ENCODE peak calls at places on chromosome X, in ten cellular contexts. E, Y, K, B, Z, D, S, T, O and M are unnamed samples.

GRCh38 chrX:148914783-148915182 is 414.4 kb downstream of the AFF2 start:
- DNase-seq in B (no peak), Y (no peak), E (no peak), T (no peak), O (no peak), K (no peak), Z (no peak), D (no peak), S (no peak), M (no peak)

GRCh38 chrX:7432901-7433300 is 284.9 kb upstream of the PUDP start:
- DNase-seq in D (no peak), T (no peak), Y (no peak), S (no peak), Z (no peak), E (no peak), O (no peak), K (no peak), B (no peak), M (no peak)

GRCh38 chrX:115472131-115472530 is 88.8 kb upstream of the PLS3 start:
- DNase-seq in S (no peak), Y (no peak), D (no peak), Z (no peak), O (no peak), B (no peak), K (no peak), E (no peak), T (no peak), M (no peak)

GRCh38 chrX:153773741-153774575 is 6.9 kb upstream of the SRPK3 start:
- DNase-seq in K (no peak), S (no peak), Y (no peak), B (no peak), O (peak), T (no peak), E (no peak), Z (no peak), D (no peak), M (no peak)

GRCh38 chrX:66162331-66162822 is 1.7 kb upstream of the HEPH start:
- DNase-seq in K (no peak), E (no peak), Y (no peak), T (no peak), O (no peak), S (no peak), B (no peak), Z (peak), D (no peak), M (no peak)

GRCh38 chrX:40418413-40419195 is 162.2 kb upstream of the ATP6AP2 start:
- DNase-seq in K (no peak), Z (no peak), T (no peak), B (no peak), E (no peak), O (no peak), Y (no peak), D (peak), S (no peak), M (no peak)

GRCh38 chrX:13123857-13124345 is 79.5 kb upstream of the FAM9C start:
- DNase-seq in S (no peak), E (no peak), O (no peak), Y (peak), D (no peak), B (no peak), Z (peak), T (no peak), K (peak), M (no peak)

GRCh38 chrX:7027071-7027470 is 120.4 kb upstream of the STS start:
- DNase-seq in S (no peak), K (no peak), Y (no peak), B (no peak), D (no peak), O (no peak), E (no peak), Z (no peak), T (no peak), M (no peak)

GRCh38 chrX:84737471-84737871 is 235.2 kb upstream of the HDX start:
- DNase-seq in T (no peak), D (no peak), E (no peak), Z (peak), S (peak), O (no peak), Y (no peak), K (peak), B (peak), M (no peak)

GRCh38 chrX:71107762-71108360 is 1.3 kb upstream of the CXorf65 start:
- DNase-seq in K (no peak), Z (no peak), D (peak), O (no peak), Y (no peak), S (no peak), E (no peak), T (no peak), B (no peak), M (no peak)

GRCh38 chrX:127782904-127783303 is 269.3 kb downstream of the ACTRT1 start:
- DNase-seq in T (no peak), O (no peak), S (no peak), B (no peak), E (no peak), Y (no peak), K (no peak), D (no peak), Z (no peak), M (no peak)

GRCh38 chrX:133544105-133544504 is 128.8 kb upstream of the GPC4 start:
- DNase-seq in Z (peak), T (no peak), O (no peak), E (no peak), Y (peak), K (peak), D (no peak), S (peak), B (peak), M (no peak)

GRCh38 chrX:8306296-8306975 is 135.4 kb upstream of the VCX2 start:
- DNase-seq in E (no peak), S (no peak), B (no peak), K (no peak), D (no peak), T (no peak), O (no peak), Y (no peak), Z (no peak), M (no peak)

GRCh38 chrX:3216581-3216980 is 129.9 kb downstream of the MXRA5 start:
- DNase-seq in B (no peak), D (no peak), O (no peak), K (peak), Y (no peak), E (no peak), T (no peak), Z (peak), S (no peak), M (no peak)

GRCh38 chrX:19792412-19792811 is 95.0 kb downstream of the SH3KBP1 start:
- DNase-seq in S (no peak), O (no peak), K (no peak), Y (no peak), T (no peak), B (no peak), E (no peak), D (no peak), Z (no peak), M (no peak)

GRCh38 chrX:19795289-19795688 is 92.1 kb downstream of the SH3KBP1 start:
- DNase-seq in D (no peak), K (no peak), B (no peak), O (no peak), Z (no peak), E (no peak), T (no peak), S (no peak), Y (no peak), M (no peak)

GRCh38 chrX:19791562-19791961 is 95.8 kb downstream of the SH3KBP1 start:
- DNase-seq in S (no peak), Z (peak), T (no peak), B (no peak), Y (peak), D (no peak), K (peak), O (no peak), E (no peak), M (no peak)

GRCh38 chrX:19794690-19795089 is 92.7 kb downstream of the SH3KBP1 start:
- DNase-seq in E (no peak), B (no peak), Y (no peak), S (no peak), O (no peak), Z (peak), D (no peak), K (no peak), T (no peak), M (no peak)

GRCh38 chrX:19793471-19793870 is 93.9 kb downstream of the SH3KBP1 start:
- DNase-seq in E (no peak), D (no peak), O (no peak), B (no peak), S (no peak), T (no peak), Z (peak), K (no peak), Y (no peak), M (no peak)
- H3K27ac ChIP-seq in E (no peak), D (no peak), O (no peak), B (no peak), S (no peak), T (no peak), Z (no peak), K (no peak), Y (no peak), M (no peak)

DNA sequence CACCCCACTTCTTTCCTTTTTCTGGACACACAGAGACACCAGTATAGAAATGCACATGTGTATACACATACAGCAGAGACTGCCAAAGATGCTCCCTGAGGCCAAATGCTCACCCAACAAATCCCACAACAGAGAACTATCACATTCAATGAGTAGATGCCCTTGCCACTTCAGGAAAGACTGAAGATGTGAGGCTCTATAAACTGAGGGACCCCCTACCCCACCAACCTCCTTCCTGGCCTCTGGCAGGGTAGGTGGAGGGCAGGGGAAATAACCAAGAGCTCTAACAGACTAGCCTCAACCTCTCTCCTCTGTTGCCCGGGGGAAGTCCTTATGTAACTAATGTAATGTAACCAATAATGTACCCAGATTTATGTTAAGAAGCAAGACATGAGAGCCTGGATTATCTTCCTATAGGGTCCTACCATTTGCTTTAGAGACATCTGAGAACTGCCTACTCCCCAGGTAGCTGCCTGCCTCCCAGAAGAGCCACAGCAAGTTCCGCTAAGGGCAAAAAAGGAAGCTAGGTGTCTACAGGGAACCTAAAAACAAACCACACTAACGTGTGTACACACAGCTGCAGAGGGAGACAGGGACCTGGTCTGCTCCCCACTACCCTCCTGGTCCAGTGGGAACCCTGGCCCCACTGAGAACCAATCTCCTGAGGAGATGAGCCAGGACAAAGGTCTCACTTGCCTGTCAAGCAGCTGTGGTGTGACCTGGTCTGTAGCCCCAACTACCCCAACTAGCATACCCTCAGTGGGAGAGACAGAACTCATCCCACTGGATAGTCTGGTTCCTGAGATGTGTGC is 17.8 kb downstream of the OTUD5 start:
- DNase-seq in E (no peak), K (no peak), D (no peak), T (no peak), Y (no peak), O (no peak), S (no peak), B (no peak), Z (no peak), M (no peak)
- H3K27ac ChIP-seq in E (peak), K (no peak), D (no peak), T (no peak), Y (no peak), O (peak), S (no peak), B (no peak), Z (no peak), M (no peak)

DNA sequence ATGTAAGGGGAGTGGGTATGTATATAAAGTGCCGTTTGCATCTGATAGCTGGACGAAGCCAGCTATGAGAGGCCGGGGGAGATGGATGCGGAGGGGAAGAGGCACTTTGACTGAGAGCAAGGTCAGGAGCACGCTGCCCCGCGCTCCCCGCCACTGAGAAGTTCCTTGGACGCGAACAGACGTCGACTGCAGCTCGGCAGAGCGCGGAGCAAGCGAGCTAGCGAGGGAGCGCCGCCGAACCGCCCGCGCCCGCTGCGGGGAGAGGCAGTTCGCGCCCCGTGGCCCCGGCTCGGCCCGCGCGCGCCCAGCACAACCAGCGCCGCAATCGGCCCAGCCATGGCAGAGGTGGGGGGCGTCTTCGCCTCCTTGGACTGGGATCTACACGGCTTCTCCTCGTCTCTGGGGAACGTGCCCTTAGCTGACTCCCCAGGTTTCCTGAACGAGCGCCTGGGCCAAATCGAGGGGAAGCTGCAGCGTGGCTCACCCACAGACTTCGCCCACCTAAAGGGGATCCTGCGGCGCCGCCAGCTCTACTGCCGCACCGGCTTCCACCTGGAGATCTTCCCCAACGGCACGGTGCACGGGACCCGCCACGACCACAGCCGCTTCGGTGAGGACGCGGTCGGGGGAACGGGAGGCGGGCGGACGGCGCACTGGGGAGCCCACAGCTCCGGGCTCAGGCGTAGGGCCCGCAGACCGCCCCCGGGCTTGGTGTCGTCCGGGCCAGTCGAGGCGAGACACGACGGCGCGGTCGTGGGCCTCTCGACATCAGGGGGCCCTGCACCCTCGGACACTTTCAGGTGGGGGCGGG is at the start of gene FGF16:
- DNase-seq in B (peak), E (no peak), D (no peak), S (no peak), O (no peak), T (peak), Z (no peak), Y (no peak), K (no peak), M (no peak)
- H3K27ac ChIP-seq in B (peak), E (no peak), D (no peak), S (no peak), O (no peak), T (no peak), Z (no peak), Y (no peak), K (no peak), M (peak)

DNA sequence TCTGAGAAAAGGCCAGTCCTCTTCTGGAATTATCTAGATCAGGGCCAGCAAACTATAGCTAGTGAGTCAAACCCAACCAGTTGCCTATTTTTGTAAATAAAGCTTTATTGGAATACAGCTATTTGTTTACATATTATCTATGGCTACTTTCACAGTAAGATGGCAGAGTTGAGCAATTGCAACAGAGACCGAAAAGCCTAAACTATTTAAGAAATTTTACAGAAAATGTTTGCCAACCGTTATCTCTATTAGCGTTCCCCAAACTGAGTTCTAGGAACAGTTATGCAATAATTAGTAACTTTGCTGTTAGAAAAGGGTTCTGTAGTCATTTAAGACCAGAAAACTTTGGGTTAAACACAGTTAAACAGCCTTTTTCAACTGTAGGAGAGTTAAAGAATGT is 10.5 kb downstream of the TEX13B start:
- DNase-seq in S (no peak), D (no peak), E (no peak), B (no peak), T (no peak), O (no peak), Z (no peak), Y (no peak), K (no peak), M (no peak)
- H3K27ac ChIP-seq in S (no peak), D (no peak), E (no peak), B (no peak), T (no peak), O (no peak), Z (no peak), Y (no peak), K (no peak), M (no peak)

GRCh38 chrX:37468111-37468739 is 103.2 kb upstream of the LANCL3 start:
- DNase-seq in B (peak), K (no peak), T (peak), E (no peak), O (no peak), Y (no peak), Z (no peak), S (no peak), D (no peak), M (no peak)

GRCh38 chrX:37462346-37462745 is 109.1 kb upstream of the LANCL3 start:
- DNase-seq in D (no peak), Y (no peak), K (no peak), S (no peak), Z (no peak), B (peak), E (no peak), O (no peak), T (no peak), M (no peak)
- H3K27ac ChIP-seq in D (no peak), Y (no peak), K (no peak), S (no peak), Z (no peak), B (no peak), E (no peak), O (no peak), T (no peak), M (no peak)

DNA sequence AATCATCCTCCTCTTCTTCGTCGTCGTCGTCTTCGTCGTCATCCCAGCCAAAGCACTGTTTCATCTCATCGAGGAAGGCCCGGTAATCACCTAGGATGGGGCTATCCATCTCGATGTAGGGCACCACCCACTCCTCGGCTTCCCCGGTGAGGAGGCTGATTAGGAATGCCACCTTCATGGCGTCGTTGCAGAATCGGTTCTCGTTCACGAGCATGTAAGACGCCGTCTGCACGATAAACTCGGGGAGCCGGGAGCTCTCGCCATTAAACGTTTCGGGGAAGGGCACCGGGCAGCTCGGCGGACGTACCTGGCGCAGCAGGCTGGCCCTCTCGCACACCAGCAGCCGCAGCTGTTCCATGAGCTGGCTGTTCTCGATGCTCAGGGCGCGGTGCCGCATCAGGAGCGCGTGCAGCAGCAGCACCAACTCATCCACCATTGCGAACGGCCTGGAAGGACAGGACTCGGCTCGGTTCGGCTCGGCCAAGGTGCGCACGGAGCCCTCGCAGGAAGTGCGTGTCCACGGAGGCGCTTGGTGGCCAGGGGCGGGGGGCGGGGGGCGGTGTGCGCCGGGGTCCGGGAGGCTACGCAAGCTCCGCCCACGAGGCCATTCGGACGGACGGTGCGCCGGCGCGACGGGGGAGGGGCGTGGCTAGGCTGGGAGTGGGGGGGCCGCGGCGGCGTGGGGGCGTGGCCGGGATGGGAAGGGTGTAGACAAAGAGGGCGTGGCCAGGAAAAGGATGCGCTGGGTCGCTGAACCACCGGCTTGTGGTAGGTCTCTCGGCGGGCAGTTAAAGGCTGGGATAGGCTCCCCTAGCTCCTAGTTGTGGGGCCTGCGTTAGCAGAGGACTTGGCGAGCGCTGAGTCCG is at the start of gene LDOC1:
- DNase-seq in K (peak), B (peak), S (peak), Z (peak), O (peak), D (no peak), Y (peak), E (peak), T (peak), M (peak)
- H3K27ac ChIP-seq in K (peak), B (peak), S (no peak), Z (no peak), O (peak), D (no peak), Y (no peak), E (no peak), T (no peak), M (peak)

GRCh38 chrX:103215037-103215767 is at the start of gene BEX4:
- DNase-seq in O (peak), D (peak), B (peak), E (peak), Y (peak), T (peak), Z (peak), K (peak), S (peak), M (peak)
- H3K27ac ChIP-seq in O (peak), D (peak), B (peak), E (peak), Y (peak), T (peak), Z (no peak), K (no peak), S (peak), M (peak)